ENCODE peak calls at places on chromosomes 6 and 20, in five cellular contexts. Z is HFFc6; L is activated T-helper 1 cell treated with anti-CD3 and anti-CD28 coated beads, Interleukin-12 subunit alpha, Interleukin-12 subunit beta, Interleukin-2, Interleukin-4 antibody, amounts not matched to agents 30 ng/mL and 10 ng/mL and 1 ng/mL, durations not matched to agents 14 hours and 24 hours and 36 hours; H is pancreas; Y is activated naive CD4-positive, alpha-beta T cell. D is an unnamed sample.

GRCh38 chr20:815914-816606 is 17.5 kb upstream of the FAM110A start:
- DNase-seq in Z (no peak), L (peak), H (no peak), Y (peak), D (peak)

GRCh38 chr6:13362432-13362831 is 34.1 kb upstream of the TBC1D7 start:
- DNase-seq in Z (peak), L (no peak), H (no peak), Y (no peak), D (no peak)

GRCh38 chr20:51747182-51747911 is 20.8 kb downstream of the ATP9A start:
- DNase-seq in Z (no peak), L (no peak), H (no peak), Y (no peak), D (no peak)

GRCh38 chr6:46376562-46376969 is 114.7 kb downstream of the RCAN2 start:
- DNase-seq in Z (no peak), L (no peak), H (no peak), Y (no peak), D (no peak)

GRCh38 chr20:37430778-37431460 is 85.0 kb downstream of the SRC start:
- DNase-seq in Z (no peak), L (no peak), H (no peak), Y (no peak), D (no peak)

GRCh38 chr6:56840467-56841371 is 114.2 kb upstream of the BEND6 start:
- DNase-seq in Z (peak), L (no peak), H (no peak), Y (no peak), D (no peak)

GRCh38 chr6:41071923-41072835 is at the start of gene OARD1:
- DNase-seq in Z (peak), L (peak), H (peak), Y (peak), D (peak)

GRCh38 chr20:56420028-56420427 is 8.0 kb downstream of the CASS4 start:
- DNase-seq in Z (no peak), L (no peak), H (no peak), Y (no peak), D (no peak)

GRCh38 chr20:53827996-53828672 is 234.5 kb upstream of the ZNF217 start:
- DNase-seq in Z (peak), L (no peak), H (no peak), Y (no peak), D (no peak)

GRCh38 chr20:294602-295001 is 2.8 kb upstream of the ZCCHC3 start:
- DNase-seq in Z (no peak), L (no peak), H (no peak), Y (no peak), D (no peak)

GRCh38 chr6:118618676-118619377 is 32.6 kb downstream of the CEP85L start:
- DNase-seq in Z (peak), L (peak), H (peak), Y (peak), D (peak)

GRCh38 chr6:121055572-121056163 is 278.6 kb downstream of the TBC1D32 start:
- DNase-seq in Z (peak), L (no peak), H (no peak), Y (no peak), D (no peak)

GRCh38 chr6:40912158-40912946 is 126.7 kb downstream of the UNC5CL start:
- DNase-seq in Z (no peak), L (peak), H (peak), Y (no peak), D (no peak)

GRCh38 chr6:89941031-89941775 is 46.9 kb downstream of the GJA10 start:
- DNase-seq in Z (no peak), L (no peak), H (no peak), Y (no peak), D (peak)

GRCh38 chr6:26240981-26241770 is 123.8 kb upstream of the BTN3A2 start:
- DNase-seq in Z (peak), L (peak), H (no peak), Y (no peak), D (no peak)

GRCh38 chr20:44967207-44967807 is 995 bp downstream of the STK4 start:
- DNase-seq in Z (peak), L (no peak), H (no peak), Y (no peak), D (no peak)

GRCh38 chr6:89536230-89536629 is 102.3 kb downstream of the LYRM2 start:
- DNase-seq in Z (no peak), L (no peak), H (no peak), Y (no peak), D (no peak)

GRCh38 chr6:105326216-105326615 is 76.7 kb downstream of the PREP start:
- DNase-seq in Z (peak), L (no peak), H (no peak), Y (no peak), D (no peak)

D was measured in lung.